ENCODE peak calls at places on chromosomes 6 and 20, in five cellular contexts. One of them, this sample, is unnamed.

GRCh38 chr20:24698189-24698588 is 228.8 kb downstream of the SYNDIG1 start:
- DNase-seq in mammary epithelial cell: no peak
- DNase-seq in PC-9: no peak
- DNase-seq in ascending aorta: no peak
- DNase-seq in breast epithelium: no peak
- DNase-seq in this sample: no peak

GRCh38 chr6:52555531-52556228 is 21.2 kb downstream of the TRAM2 start:
- DNase-seq in mammary epithelial cell: no peak
- DNase-seq in PC-9: no peak
- DNase-seq in ascending aorta: no peak
- DNase-seq in breast epithelium: no peak
- DNase-seq in this sample: no peak

GRCh38 chr20:59835448-59836395 is 97.7 kb downstream of the SYCP2 start:
- DNase-seq in mammary epithelial cell: peak; percentile 68
- DNase-seq in PC-9: no peak
- DNase-seq in ascending aorta: peak; percentile 62
- DNase-seq in breast epithelium: peak; percentile 47
- DNase-seq in this sample: peak; percentile 27

GRCh38 chr20:48163521-48163920 is 378.2 kb upstream of the SULF2 start:
- DNase-seq in mammary epithelial cell: no peak
- DNase-seq in PC-9: no peak
- DNase-seq in ascending aorta: no peak
- DNase-seq in breast epithelium: no peak
- DNase-seq in this sample: no peak

GRCh38 chr20:57066126-57066900 is 200.1 kb downstream of the BMP7 start:
- DNase-seq in mammary epithelial cell: no peak
- DNase-seq in PC-9: no peak
- DNase-seq in ascending aorta: no peak
- DNase-seq in breast epithelium: no peak
- DNase-seq in this sample: peak; percentile 81

GRCh38 chr6:111841822-111842221 is 31.4 kb downstream of the FYN start:
- DNase-seq in mammary epithelial cell: no peak
- DNase-seq in PC-9: no peak
- DNase-seq in ascending aorta: no peak
- DNase-seq in breast epithelium: no peak
- DNase-seq in this sample: peak; percentile 83

GRCh38 chr6:156166093-156166492 is 611.1 kb upstream of the ARID1B start:
- DNase-seq in mammary epithelial cell: no peak
- DNase-seq in PC-9: no peak
- DNase-seq in ascending aorta: no peak
- DNase-seq in breast epithelium: no peak
- DNase-seq in this sample: no peak

GRCh38 chr6:24827162-24827561 is 28.4 kb upstream of the ARMH2 start:
- DNase-seq in mammary epithelial cell: peak; percentile 76
- DNase-seq in PC-9: no peak
- DNase-seq in ascending aorta: no peak
- DNase-seq in breast epithelium: no peak
- DNase-seq in this sample: no peak

GRCh38 chr6:117267766-117268534 is 2.6 kb downstream of the VGLL2 start:
- DNase-seq in mammary epithelial cell: no peak
- DNase-seq in PC-9: no peak
- DNase-seq in ascending aorta: no peak
- DNase-seq in breast epithelium: no peak
- DNase-seq in this sample: no peak

GRCh38 chr6:13673368-13673767 is 38.3 kb downstream of the RANBP9 start:
- DNase-seq in mammary epithelial cell: no peak
- DNase-seq in PC-9: no peak
- DNase-seq in ascending aorta: no peak
- DNase-seq in breast epithelium: no peak
- DNase-seq in this sample: no peak

GRCh38 chr6:91276315-91276714 is 689.4 kb upstream of the MAP3K7 start:
- DNase-seq in mammary epithelial cell: peak; percentile 9
- DNase-seq in PC-9: no peak
- DNase-seq in ascending aorta: no peak
- DNase-seq in breast epithelium: no peak
- DNase-seq in this sample: no peak

GRCh38 chr6:18119236-18119635 is 3.2 kb downstream of the NHLRC1 start:
- DNase-seq in mammary epithelial cell: no peak
- DNase-seq in PC-9: no peak
- DNase-seq in ascending aorta: no peak
- DNase-seq in breast epithelium: no peak
- DNase-seq in this sample: no peak

GRCh38 chr6:163929538-163929937 is 515.0 kb downstream of the QKI start:
- DNase-seq in mammary epithelial cell: no peak
- DNase-seq in PC-9: no peak
- DNase-seq in ascending aorta: no peak
- DNase-seq in breast epithelium: no peak
- DNase-seq in this sample: no peak

GRCh38 chr6:151993364-151993763 is 185.9 kb downstream of the ESR1 start:
- DNase-seq in mammary epithelial cell: no peak
- DNase-seq in PC-9: no peak
- DNase-seq in ascending aorta: no peak
- DNase-seq in breast epithelium: no peak
- DNase-seq in this sample: no peak

DNA sequence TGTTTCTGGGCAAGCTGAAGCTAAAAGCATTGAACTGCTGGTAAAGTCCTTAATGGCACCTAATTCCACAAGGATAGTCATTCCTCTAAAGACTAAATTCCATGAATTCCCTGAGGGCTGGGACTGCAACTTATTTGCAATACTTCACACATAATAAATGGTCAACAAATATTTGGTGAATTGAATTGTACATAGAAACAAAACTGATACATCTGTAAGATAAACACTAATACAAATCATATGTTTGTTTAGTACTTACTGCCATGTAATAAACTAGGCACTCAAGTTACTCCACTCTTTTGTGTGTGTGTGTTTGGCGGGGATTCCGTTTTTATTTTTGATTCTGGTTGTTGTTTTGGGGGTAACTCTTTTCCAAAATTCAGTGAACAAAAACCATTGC is 75.0 kb upstream of the SNRPB2 start:
- DNase-seq in mammary epithelial cell: no peak
- DNase-seq in PC-9: peak; percentile 65
- DNase-seq in ascending aorta: no peak
- DNase-seq in breast epithelium: no peak
- DNase-seq in this sample: no peak
- H3K4me1 ChIP-seq in mammary epithelial cell: no peaks in the 10 kb centered on the region
- H3K4me1 ChIP-seq in PC-9: no peaks in the 10 kb centered on the region
- H3K4me1 ChIP-seq in ascending aorta: no peaks in the 10 kb centered on the region
- H3K4me1 ChIP-seq in breast epithelium: no peaks in the 10 kb centered on the region
- H3K4me1 ChIP-seq in this sample: no peaks in the 10 kb centered on the region

GRCh38 chr20:23546435-23547144 is 21.7 kb downstream of the CST9L start:
- DNase-seq in mammary epithelial cell: no peak
- DNase-seq in PC-9: no peak
- DNase-seq in ascending aorta: peak; percentile 27
- DNase-seq in breast epithelium: no peak
- DNase-seq in this sample: no peak

GRCh38 chr20:23548408-23548807 is 19.9 kb downstream of the CST9L start:
- DNase-seq in mammary epithelial cell: no peak
- DNase-seq in PC-9: no peak
- DNase-seq in ascending aorta: peak; percentile 30
- DNase-seq in breast epithelium: no peak
- DNase-seq in this sample: no peak

GRCh38 chr20:23550227-23550626 is 18.1 kb downstream of the CST9L start:
- DNase-seq in mammary epithelial cell: peak; percentile 35
- DNase-seq in PC-9: no peak
- DNase-seq in ascending aorta: no peak
- DNase-seq in breast epithelium: no peak
- DNase-seq in this sample: no peak

GRCh38 chr20:23544133-23544532 is 24.2 kb downstream of the CST9L start:
- DNase-seq in mammary epithelial cell: no peak
- DNase-seq in PC-9: peak; percentile 36
- DNase-seq in ascending aorta: peak; percentile 30
- DNase-seq in breast epithelium: no peak
- DNase-seq in this sample: no peak

GRCh38 chr20:23547613-23548012 is 20.7 kb downstream of the CST9L start:
- DNase-seq in mammary epithelial cell: no peak
- DNase-seq in PC-9: no peak
- DNase-seq in ascending aorta: peak; percentile 38
- DNase-seq in breast epithelium: no peak
- DNase-seq in this sample: no peak
- H3K27ac ChIP-seq in mammary epithelial cell: no peak overlapping the region
- H3K27ac ChIP-seq in PC-9: no peak overlapping the region
- H3K27ac ChIP-seq in ascending aorta: no peak overlapping the region
- H3K27ac ChIP-seq in breast epithelium: no peak overlapping the region
- H3K27ac ChIP-seq in this sample: no peak overlapping the region

GRCh38 chr6:170296746-170297576 is 6.1 kb upstream of the DLL1 start:
- DNase-seq in mammary epithelial cell: no peak
- DNase-seq in PC-9: no peak
- DNase-seq in ascending aorta: peak; percentile 57
- DNase-seq in breast epithelium: no peak
- DNase-seq in this sample: peak; percentile 43
- H3K27me3 ChIP-seq in mammary epithelial cell: no peaks in the 10 kb centered on the region
- H3K27me3 ChIP-seq in PC-9: peaks cover 44% of the 10 kb centered on the region
- H3K27me3 ChIP-seq in ascending aorta: peaks cover 34% of the 10 kb centered on the region
- H3K27me3 ChIP-seq in breast epithelium: no peaks in the 10 kb centered on the region
- H3K27me3 ChIP-seq in this sample: peaks cover 86% of the 10 kb centered on the region

GRCh38 chr6:157768863-157769551 is 54.0 kb upstream of the SNX9 start:
- DNase-seq in mammary epithelial cell: no peak
- DNase-seq in PC-9: no peak
- DNase-seq in ascending aorta: no peak
- DNase-seq in breast epithelium: no peak
- DNase-seq in this sample: no peak

GRCh38 chr6:157769776-157770430 is 53.1 kb upstream of the SNX9 start:
- DNase-seq in mammary epithelial cell: no peak
- DNase-seq in PC-9: no peak
- DNase-seq in ascending aorta: no peak
- DNase-seq in breast epithelium: no peak
- DNase-seq in this sample: no peak

GRCh38 chr6:157767071-157767750 is 55.8 kb upstream of the SNX9 start:
- DNase-seq in mammary epithelial cell: no peak
- DNase-seq in PC-9: no peak
- DNase-seq in ascending aorta: no peak
- DNase-seq in breast epithelium: no peak
- DNase-seq in this sample: no peak

GRCh38 chr6:157767757-157768156 is 55.3 kb upstream of the SNX9 start:
- DNase-seq in mammary epithelial cell: no peak
- DNase-seq in PC-9: no peak
- DNase-seq in ascending aorta: no peak
- DNase-seq in breast epithelium: no peak
- DNase-seq in this sample: no peak

GRCh38 chr6:157768304-157768703 is 54.7 kb upstream of the SNX9 start:
- DNase-seq in mammary epithelial cell: no peak
- DNase-seq in PC-9: no peak
- DNase-seq in ascending aorta: no peak
- DNase-seq in breast epithelium: no peak
- DNase-seq in this sample: no peak
- H3K4me1 ChIP-seq in mammary epithelial cell: peaks cover 33% of the 10 kb centered on the region
- H3K4me1 ChIP-seq in PC-9: peaks cover 43% of the 10 kb centered on the region
- H3K4me1 ChIP-seq in ascending aorta: no peaks in the 10 kb centered on the region
- H3K4me1 ChIP-seq in breast epithelium: peaks cover 17% of the 10 kb centered on the region
- H3K4me1 ChIP-seq in this sample: peaks cover 32% of the 10 kb centered on the region

This sample was measured in SJSA1.